ENCODE peak calls at places on chromosomes 13 and 19, in nine cellular contexts. O is CD8-positive, alpha-beta T cell; G is activated T-cell treated with anti-CD3 and anti-CD28 coated beads, Interleukin-2, amount 50 U/mL, for 72 hours; T is NCI-H1694 treated with DMSO at 0.1 percent for 48 hours; P is iPS-NIHi11; Q is activated CD4-positive, alpha-beta T cell treated with anti-CD3 and anti-CD28 coated beads for 4 hours; R is Panc1; Z is NCI-H446; D is NCI-H2171 treated with DMSO at 0.1 percent for 48 hours. C is an unnamed sample.

GRCh38 chr19:35703343-35703742 is 1.0 kb upstream of the ZBTB32 start:
- DNase-seq in O (no peak), G (no peak), T (no peak), P (peak; percentile 30), Q (no peak), R (no peak), Z (no peak), D (peak; percentile 17), C (no peak)

GRCh38 chr19:9565900-9566705 is 18.2 kb downstream of the ZNF121 start:
- DNase-seq in O (no peak), G (no peak), T (no peak), P (no peak), Q (no peak), R (no peak), Z (no peak), D (peak; percentile 40), C (no peak)

GRCh38 chr19:49689133-49690072 is at the start of gene ADM5:
- DNase-seq in O (peak; percentile 47), G (peak; percentile 54), T (peak; percentile 61), P (peak; percentile 47), Q (peak; percentile 29), R (no peak), Z (no peak), D (peak; percentile 59), C (no peak)

GRCh38 chr19:46411088-46412033 is 2.0 kb downstream of the CCDC8 start:
- DNase-seq in O (no peak), G (no peak), T (no peak), P (no peak), Q (no peak), R (no peak), Z (no peak), D (no peak), C (no peak)

GRCh38 chr19:927044-927706 is 1.3 kb downstream of the ARID3A start:
- DNase-seq in O (no peak), G (no peak), T (no peak), P (peak; percentile 76), Q (no peak), R (no peak), Z (no peak), D (no peak), C (no peak)

GRCh38 chr19:34480971-34481821 is at the start of gene WTIP:
- DNase-seq in O (no peak), G (no peak), T (peak; percentile 4), P (peak; percentile 90), Q (no peak), R (no peak), Z (no peak), D (peak; percentile 22), C (peak; percentile 66)

GRCh38 chr19:5990289-5990797 is 12.4 kb upstream of the RANBP3 start:
- DNase-seq in O (no peak), G (peak; percentile 28), T (no peak), P (peak; percentile 83), Q (no peak), R (no peak), Z (no peak), D (peak; percentile 68), C (no peak)

GRCh38 chr13:36344886-36345437 is 1.2 kb downstream of the SPART start:
- DNase-seq in O (no peak), G (peak; percentile 10), T (no peak), P (peak; percentile 11), Q (no peak), R (no peak), Z (no peak), D (no peak), C (no peak)

C was measured in AG09309.